ENCODE peak calls at places on chromosomes 7 and 10, in five cellular contexts. P is CD8-positive, alpha-beta T cell; C is tibial artery; K is neural progenitor cell; O is uterus. R is an unnamed sample.

GRCh38 chr10:114477285-114477684 is 73.0 kb upstream of the AFAP1L2 start:
- DNase-seq in O (peak; percentile 83), K (no peak), P (no peak), C (peak; percentile 80), R (peak; percentile 67)

GRCh38 chr10:103854687-103855423 is 521 bp downstream of the SH3PXD2A start:
- DNase-seq in P (no peak), O (peak; percentile 72), C (peak; percentile 75), K (peak; percentile 63), R (peak; percentile 70)

GRCh38 chr7:2230882-2231281 is 1.9 kb downstream of the MAD1L1 start:
- DNase-seq in P (no peak), C (no peak), O (no peak), K (no peak), R (no peak)

GRCh38 chr7:54985405-54986360 is 33.1 kb upstream of the EGFR start:
- DNase-seq in K (no peak), C (no peak), O (no peak), P (no peak), R (no peak)

GRCh38 chr10:126197036-126197543 is 191.2 kb downstream of the ADAM12 start:
- DNase-seq in O (no peak), P (no peak), K (no peak), C (no peak), R (no peak)

GRCh38 chr7:131105803-131106680 is 221.6 kb upstream of the MKLN1 start:
- DNase-seq in O (peak; percentile 85), K (peak; percentile 77), P (peak; percentile 68), C (peak; percentile 91), R (peak; percentile 83)

GRCh38 chr10:100725869-100726426 is 19.4 kb upstream of the PAX2 start:
- DNase-seq in C (peak; percentile 28), O (no peak), P (no peak), K (no peak), R (no peak)

GRCh38 chr7:85774931-85775330 is 588.1 kb upstream of the SEMA3D start:
- DNase-seq in P (no peak), K (no peak), O (no peak), C (peak; percentile 65), R (no peak)

GRCh38 chr10:11700539-11700938 is 41.6 kb upstream of the ECHDC3 start:
- DNase-seq in C (no peak), P (no peak), K (no peak), O (no peak), R (no peak)

GRCh38 chr10:91206837-91207474 is 13.5 kb upstream of the PCGF5 start:
- DNase-seq in P (no peak), K (no peak), O (no peak), C (no peak), R (no peak)

GRCh38 chr10:126754966-126755365 is 84.5 kb upstream of the C10orf90 start:
- DNase-seq in P (no peak), O (no peak), K (no peak), C (no peak), R (no peak)

GRCh38 chr10:19283285-19283684 is 234.7 kb downstream of the MALRD1 start:
- DNase-seq in C (no peak), O (no peak), K (no peak), P (no peak), R (no peak)

GRCh38 chr7:23333671-23334246 is 34.6 kb downstream of the MALSU1 start:
- DNase-seq in K (no peak), C (no peak), P (no peak), O (peak; percentile 16), R (no peak)

GRCh38 chr10:84291389-84291788 is 37.0 kb upstream of the CCSER2 start:
- DNase-seq in O (no peak), P (no peak), K (peak; percentile 83), C (no peak), R (no peak)

GRCh38 chr10:114239117-114239993 is at the start of gene VWA2:
- DNase-seq in K (peak; percentile 76), O (no peak), C (no peak), P (no peak), R (no peak)

GRCh38 chr10:31467791-31468535 is 148.9 kb downstream of the ZEB1 start:
- DNase-seq in K (peak; percentile 4), C (no peak), P (no peak), O (no peak), R (no peak)

GRCh38 chr10:89235073-89235798 is 16.3 kb downstream of the LIPA start:
- DNase-seq in O (no peak), C (peak; percentile 83), P (no peak), K (peak; percentile 47), R (no peak)

GRCh38 chr7:28955723-28956607 is 2.2 kb downstream of the TRIL start:
- DNase-seq in P (no peak), O (peak; percentile 69), C (peak; percentile 72), K (peak; percentile 90), R (peak; percentile 54)

GRCh38 chr10:103663802-103664201 is 170.3 kb downstream of the NEURL1 start:
- DNase-seq in C (peak; percentile 94), K (no peak), O (no peak), P (no peak), R (no peak)

GRCh38 chr10:132493756-132494290 is 43.8 kb upstream of the INPP5A start:
- DNase-seq in O (peak; percentile 21), C (peak; percentile 54), P (no peak), K (no peak), R (no peak)

GRCh38 chr10:79111846-79112614 is 43.3 kb downstream of the ZMIZ1 start:
- DNase-seq in O (peak; percentile 52), K (no peak), P (no peak), C (no peak), R (peak; percentile 72)

GRCh38 chr7:11492307-11492706 is 339.7 kb downstream of the THSD7A start:
- DNase-seq in C (no peak), K (no peak), P (no peak), O (no peak), R (no peak)

GRCh38 chr7:134368851-134369533 is 52.3 kb upstream of the SLC35B4 start:
- DNase-seq in P (no peak), O (no peak), K (no peak), C (no peak), R (no peak)
- H3K4me1 ChIP-seq in P (no peaks in the 10 kb centered on the region), O (no peaks in the 10 kb centered on the region), K (no peaks in the 10 kb centered on the region), C (no peaks in the 10 kb centered on the region), R (no peaks in the 10 kb centered on the region)

GRCh38 chr7:155758348-155758747 is 53.9 kb downstream of the SHH start:
- DNase-seq in O (no peak), C (no peak), P (no peak), K (peak; percentile 58), R (no peak)
- H3K27ac ChIP-seq in O (no peak overlapping the region), C (no peak overlapping the region), P (no peak overlapping the region), K (no peak overlapping the region), R (no peak overlapping the region)

GRCh38 chr7:106120500-106120899 is 8.4 kb upstream of the SYPL1 start:
- DNase-seq in K (no peak), P (no peak), O (no peak), C (no peak), R (no peak)
- H3K4me1 ChIP-seq in K (peaks cover 3% of the 10 kb centered on the region), P (peaks cover 17% of the 10 kb centered on the region), O (no peaks in the 10 kb centered on the region), C (no peaks in the 10 kb centered on the region), R (peaks cover 2% of the 10 kb centered on the region)

DNA sequence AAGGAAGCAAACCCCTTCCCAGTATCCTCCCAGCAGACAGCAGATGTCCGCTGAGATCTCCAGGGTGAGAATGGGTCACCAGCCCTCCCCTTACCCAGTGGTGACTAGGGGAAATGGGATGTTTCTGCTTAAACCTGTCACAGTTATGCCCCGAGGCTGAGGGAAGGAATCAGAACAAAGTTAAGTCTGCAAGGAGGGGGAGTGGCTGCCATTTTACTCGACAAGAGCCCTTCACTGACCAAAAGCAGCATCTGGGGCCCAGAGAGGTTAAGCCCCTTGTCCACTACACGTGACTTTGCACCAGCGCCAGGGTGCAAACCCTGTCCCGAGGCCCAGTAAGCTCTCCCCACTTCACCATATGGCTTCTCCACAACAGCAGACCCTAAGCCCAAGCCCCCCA is 4.6 kb upstream of the NANOS1 start:
- DNase-seq in C (no peak), O (no peak), P (no peak), K (no peak), R (no peak)
- H3K27ac ChIP-seq in C (peak overlapping the region; percentile 67), O (no peak overlapping the region), P (no peak overlapping the region), K (no peak overlapping the region), R (no peak overlapping the region)

GRCh38 chr10:67662415-67662814 is 33.6 kb downstream of the CTNNA3 start:
- DNase-seq in C (no peak), P (no peak), K (no peak), O (no peak), R (no peak)
- H3K4me1 ChIP-seq in C (no peaks in the 10 kb centered on the region), P (no peaks in the 10 kb centered on the region), K (peaks cover 8% of the 10 kb centered on the region), O (no peaks in the 10 kb centered on the region), R (no peaks in the 10 kb centered on the region)

GRCh38 chr10:58919927-58920654 is 256.4 kb upstream of the PHYHIPL start:
- DNase-seq in O (no peak), P (no peak), K (peak; percentile 24), C (no peak), R (no peak)

GRCh38 chr10:58925381-58925780 is 251.1 kb upstream of the PHYHIPL start:
- DNase-seq in K (no peak), O (no peak), C (no peak), P (no peak), R (no peak)

GRCh38 chr10:58918887-58919286 is 257.6 kb upstream of the PHYHIPL start:
- DNase-seq in K (no peak), C (no peak), P (no peak), O (no peak), R (no peak)

GRCh38 chr10:58921366-58921947 is 255.0 kb upstream of the PHYHIPL start:
- DNase-seq in C (no peak), O (no peak), P (no peak), K (no peak), R (no peak)

GRCh38 chr10:58920655-58921003 is 255.8 kb upstream of the PHYHIPL start:
- DNase-seq in K (no peak), P (no peak), C (no peak), O (no peak), R (no peak)
- H3K27ac ChIP-seq in K (no peak overlapping the region), P (no peak overlapping the region), C (no peak overlapping the region), O (peak overlapping the region; percentile 51), R (peak overlapping the region; percentile 37)

DNA sequence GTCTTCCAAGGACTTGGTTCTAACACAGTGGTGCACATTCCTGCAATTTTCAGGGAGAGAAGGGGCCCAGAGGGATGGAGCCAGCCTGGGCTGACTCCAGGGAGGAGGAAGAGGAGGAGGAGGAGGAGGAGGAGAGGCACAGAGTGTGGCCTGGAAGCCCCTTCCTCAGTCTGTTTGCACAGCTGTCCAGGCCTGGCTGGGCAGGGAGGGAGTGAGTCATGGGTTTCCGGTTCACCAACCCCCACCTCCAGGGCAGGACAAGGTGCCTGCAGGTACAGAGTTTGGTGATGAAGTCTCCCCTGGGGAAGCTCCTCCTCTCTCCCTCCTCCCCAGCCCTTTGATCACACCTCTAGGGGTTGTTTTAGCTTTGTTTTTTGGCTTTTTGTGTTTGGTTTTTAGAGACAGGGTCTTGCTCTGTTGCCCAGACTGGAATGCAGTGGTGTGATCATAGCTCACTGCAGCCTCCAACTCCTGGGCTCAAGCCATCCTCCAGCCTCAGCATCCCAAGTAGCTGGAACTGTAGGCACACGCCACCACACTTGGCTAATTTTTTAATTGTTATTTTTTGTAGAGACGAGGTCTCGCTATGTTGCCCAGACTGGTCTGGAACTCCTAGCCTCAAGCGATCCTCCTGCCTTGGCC is 77.5 kb upstream of the CUX1 start:
- DNase-seq in C (no peak), O (no peak), K (no peak), P (no peak), R (no peak)
- H3K4me1 ChIP-seq in C (no peaks in the 10 kb centered on the region), O (no peaks in the 10 kb centered on the region), K (peaks cover 5% of the 10 kb centered on the region), P (peaks cover 39% of the 10 kb centered on the region), R (no peaks in the 10 kb centered on the region)

GRCh38 chr7:117133125-117133524 is 179.8 kb downstream of the ST7 start:
- DNase-seq in O (no peak), P (no peak), C (no peak), K (no peak), R (no peak)
- H3K27ac ChIP-seq in O (no peak overlapping the region), P (no peak overlapping the region), C (no peak overlapping the region), K (no peak overlapping the region), R (no peak overlapping the region)

R was measured in ovary.